ENCODE peak calls at places on chromosomes 2 and 18, in nine cellular contexts. K is brain microvascular endothelial cell, Z is pancreas, P is foreskin fibroblast, D is psoas muscle, M is body of pancreas, W is tibial nerve, H is choroid plexus epithelial cell, T is ovary. B is an unnamed sample.

GRCh38 chr2:1742680-1743395 is 1.5 kb downstream of the PXDN start:
- DNase-seq in K (peak), Z (no peak), P (peak), D (peak), M (peak), W (peak), H (peak), T (peak), B (peak)

GRCh38 chr2:46826898-46827245 is 88.7 kb downstream of the MCFD2 start:
- DNase-seq in K (no peak), Z (peak), P (no peak), D (no peak), M (no peak), W (no peak), H (no peak), T (no peak), B (no peak)

GRCh38 chr2:66587216-66587615 is 152.3 kb downstream of the MEIS1 start:
- DNase-seq in K (no peak), Z (peak), P (peak), D (peak), M (peak), W (no peak), H (peak), T (no peak), B (no peak)

GRCh38 chr2:27264753-27265535 is 2.1 kb upstream of the SLC30A3 start:
- DNase-seq in K (peak), Z (peak), P (peak), D (peak), M (peak), W (no peak), H (peak), T (peak), B (no peak)

GRCh38 chr2:227486688-227487087 is 14.7 kb downstream of the AGFG1 start:
- DNase-seq in K (no peak), Z (no peak), P (no peak), D (no peak), M (no peak), W (no peak), H (no peak), T (no peak), B (no peak)

GRCh38 chr2:176675557-176676256 is 406.5 kb downstream of the MTX2 start:
- DNase-seq in K (no peak), Z (no peak), P (no peak), D (no peak), M (no peak), W (no peak), H (no peak), T (no peak), B (no peak)

GRCh38 chr2:16311521-16312440 is 353.9 kb downstream of the CYRIA start:
- DNase-seq in K (no peak), Z (no peak), P (no peak), D (no peak), M (no peak), W (no peak), H (no peak), T (no peak), B (no peak)

GRCh38 chr18:13532406-13533075 is 193.8 kb downstream of the FAM210A start:
- DNase-seq in K (no peak), Z (no peak), P (no peak), D (no peak), M (no peak), W (no peak), H (no peak), T (no peak), B (no peak)

GRCh38 chr18:54647176-54647575 is 56.1 kb downstream of the DYNAP start:
- DNase-seq in K (peak), Z (no peak), P (peak), D (no peak), M (peak), W (no peak), H (peak), T (no peak), B (no peak)

GRCh38 chr2:98606431-98606830 is 1.9 kb downstream of the COA5 start:
- DNase-seq in K (no peak), Z (no peak), P (no peak), D (no peak), M (no peak), W (no peak), H (no peak), T (no peak), B (no peak)

GRCh38 chr2:98607741-98608117 is 583 bp downstream of the COA5 start:
- DNase-seq in K (no peak), Z (no peak), P (no peak), D (no peak), M (no peak), W (no peak), H (peak), T (no peak), B (no peak)

GRCh38 chr2:98608962-98609604 is 694 bp downstream of the UNC50 start:
- DNase-seq in K (peak), Z (peak), P (peak), D (no peak), M (no peak), W (no peak), H (peak), T (peak), B (no peak)

GRCh38 chr2:98607104-98607503 is 1.2 kb downstream of the COA5 start:
- DNase-seq in K (no peak), Z (no peak), P (no peak), D (no peak), M (no peak), W (no peak), H (no peak), T (no peak), B (no peak)

GRCh38 chr2:98608118-98608961 is at the start of the genes COA5 and UNC50:
- DNase-seq in K (peak), Z (peak), P (peak), D (peak), M (peak), W (peak), H (peak), T (peak), B (peak)
- TF ChIP-seq CTCF in K (no peak), Z (no peak), P (no peak), D (no peak), M (peak), W (peak), H (no peak), T (peak), B (peak)

GRCh38 chr2:230871361-230872150 is 6.8 kb downstream of the ITM2C start:
- DNase-seq in K (no peak), Z (no peak), P (no peak), D (no peak), M (no peak), W (no peak), H (no peak), T (no peak), B (peak)

GRCh38 chr2:230869691-230870543 is 5.2 kb downstream of the ITM2C start:
- DNase-seq in K (no peak), Z (no peak), P (no peak), D (no peak), M (no peak), W (no peak), H (no peak), T (no peak), B (no peak)

GRCh38 chr2:230868947-230869690 is 4.4 kb downstream of the ITM2C start:
- DNase-seq in K (no peak), Z (no peak), P (peak), D (no peak), M (no peak), W (no peak), H (peak), T (no peak), B (no peak)

GRCh38 chr2:230872151-230872967 is 7.6 kb downstream of the ITM2C start:
- DNase-seq in K (no peak), Z (no peak), P (no peak), D (no peak), M (no peak), W (no peak), H (no peak), T (no peak), B (no peak)

GRCh38 chr2:230870544-230871360 is 6.0 kb downstream of the ITM2C start:
- DNase-seq in K (no peak), Z (no peak), P (no peak), D (no peak), M (no peak), W (no peak), H (no peak), T (no peak), B (no peak)
- H3K4me3 ChIP-seq in K (no peak), Z (no peak), P (no peak), D (no peak), M (no peak), W (no peak), H (no peak), T (no peak), B (no peak)

GRCh38 chr2:208781166-208781565 is 374.6 kb downstream of the PTH2R start:
- DNase-seq in K (no peak), Z (no peak), P (no peak), D (no peak), M (no peak), W (no peak), H (no peak), T (no peak), B (no peak)
- TF ChIP-seq CTCF in K (no peak), Z (no peak), P (no peak), D (no peak), M (no peak), W (no peak), H (no peak), T (no peak), B (no peak)

GRCh38 chr2:74181739-74182138 is 3.1 kb upstream of the MOB1A start:
- DNase-seq in K (no peak), Z (no peak), P (peak), D (no peak), M (peak), W (no peak), H (no peak), T (no peak), B (no peak)
- H3K4me3 ChIP-seq in K (no peak), Z (no peak), P (no peak), D (no peak), M (no peak), W (no peak), H (no peak), T (no peak), B (no peak)

GRCh38 chr2:72864500-72864899 is 22.7 kb upstream of the SPR start:
- DNase-seq in K (peak), Z (no peak), P (peak), D (no peak), M (no peak), W (no peak), H (peak), T (no peak), B (no peak)

GRCh38 chr2:72863046-72863445 is 24.2 kb upstream of the SPR start:
- DNase-seq in K (no peak), Z (no peak), P (no peak), D (no peak), M (no peak), W (no peak), H (no peak), T (no peak), B (no peak)

GRCh38 chr2:72859831-72860262 is 27.4 kb upstream of the SPR start:
- DNase-seq in K (peak), Z (peak), P (peak), D (no peak), M (peak), W (no peak), H (peak), T (peak), B (no peak)

DNA sequence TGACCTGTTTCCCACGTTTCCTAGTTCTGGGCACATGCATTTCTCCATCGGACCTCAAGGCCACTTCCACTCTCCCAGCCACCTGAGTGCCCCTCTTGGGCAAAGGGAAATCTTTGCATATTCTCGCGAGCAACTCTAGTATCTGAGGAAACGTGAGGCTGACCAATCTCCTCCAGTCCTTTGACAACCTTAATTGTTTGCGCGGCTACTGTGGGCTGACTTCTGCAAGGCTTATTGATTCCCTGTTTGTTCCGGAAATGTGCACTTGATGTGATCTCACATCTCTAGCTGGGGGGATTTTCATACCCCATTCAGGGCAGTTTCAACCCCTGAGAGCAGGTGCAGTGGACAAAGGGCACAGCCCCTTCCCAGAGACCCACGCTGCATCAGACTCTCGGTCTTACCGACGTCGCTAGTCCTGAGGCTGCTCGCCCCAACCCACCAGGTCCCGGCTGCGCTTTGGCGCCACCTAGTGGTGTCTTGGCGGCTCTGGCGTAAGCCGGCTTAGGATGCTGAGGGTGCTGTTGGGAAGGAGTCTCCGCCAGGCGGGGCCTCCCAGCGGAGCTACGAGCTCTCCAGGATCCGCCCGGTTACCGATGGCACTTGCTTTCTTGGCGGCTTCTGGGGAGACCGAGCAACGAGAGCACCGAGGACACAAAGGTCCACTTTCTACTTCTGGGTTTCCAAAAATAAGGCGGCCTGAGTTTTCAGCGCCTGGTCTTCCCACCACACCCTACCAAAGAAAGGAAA is 24.8 kb upstream of the SPR start:
- DNase-seq in K (peak), Z (peak), P (peak), D (peak), M (peak), W (peak), H (peak), T (peak), B (peak)
- TF ChIP-seq CTCF in K (peak), Z (peak), P (peak), D (peak), M (peak), W (peak), H (peak), T (peak), B (peak)

DNA sequence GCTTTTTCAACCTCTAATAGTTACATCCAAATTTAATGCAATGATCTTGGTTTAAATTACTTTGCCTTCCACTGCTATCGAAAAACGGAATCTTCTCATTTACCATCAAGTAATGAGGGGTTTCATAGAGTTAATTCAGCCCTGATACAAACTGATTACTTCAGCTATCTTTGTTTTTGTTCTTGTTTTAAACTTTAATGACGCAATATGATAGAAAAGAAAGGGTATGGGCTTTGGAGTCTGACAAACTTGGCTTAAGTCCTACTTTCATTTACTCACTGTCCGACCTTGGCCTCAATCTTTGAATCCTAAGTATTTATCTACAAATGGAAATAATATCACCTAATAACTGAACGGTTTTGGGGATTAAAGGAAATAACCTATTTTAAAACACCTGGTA is 16.1 kb downstream of the ADAM17 start:
- DNase-seq in K (no peak), Z (no peak), P (peak), D (no peak), M (no peak), W (no peak), H (peak), T (no peak), B (no peak)
- H3K4me3 ChIP-seq in K (no peak), Z (no peak), P (no peak), D (no peak), M (no peak), W (no peak), H (no peak), T (no peak), B (no peak)

GRCh38 chr2:3379339-3379646 is 201 bp upstream of the TRAPPC12 start:
- DNase-seq in K (no peak), Z (no peak), P (no peak), D (no peak), M (no peak), W (no peak), H (no peak), T (no peak), B (no peak)

GRCh38 chr2:3377612-3378432 is at the start of gene EIPR1:
- DNase-seq in K (peak), Z (peak), P (peak), D (peak), M (peak), W (peak), H (peak), T (peak), B (peak)

GRCh38 chr2:3376821-3377220 is 797 bp downstream of the EIPR1 start:
- DNase-seq in K (no peak), Z (no peak), P (no peak), D (no peak), M (no peak), W (no peak), H (no peak), T (no peak), B (no peak)

GRCh38 chr2:3377279-3377611 is 373 bp downstream of the EIPR1 start:
- DNase-seq in K (peak), Z (no peak), P (peak), D (no peak), M (no peak), W (no peak), H (peak), T (no peak), B (no peak)

DNA sequence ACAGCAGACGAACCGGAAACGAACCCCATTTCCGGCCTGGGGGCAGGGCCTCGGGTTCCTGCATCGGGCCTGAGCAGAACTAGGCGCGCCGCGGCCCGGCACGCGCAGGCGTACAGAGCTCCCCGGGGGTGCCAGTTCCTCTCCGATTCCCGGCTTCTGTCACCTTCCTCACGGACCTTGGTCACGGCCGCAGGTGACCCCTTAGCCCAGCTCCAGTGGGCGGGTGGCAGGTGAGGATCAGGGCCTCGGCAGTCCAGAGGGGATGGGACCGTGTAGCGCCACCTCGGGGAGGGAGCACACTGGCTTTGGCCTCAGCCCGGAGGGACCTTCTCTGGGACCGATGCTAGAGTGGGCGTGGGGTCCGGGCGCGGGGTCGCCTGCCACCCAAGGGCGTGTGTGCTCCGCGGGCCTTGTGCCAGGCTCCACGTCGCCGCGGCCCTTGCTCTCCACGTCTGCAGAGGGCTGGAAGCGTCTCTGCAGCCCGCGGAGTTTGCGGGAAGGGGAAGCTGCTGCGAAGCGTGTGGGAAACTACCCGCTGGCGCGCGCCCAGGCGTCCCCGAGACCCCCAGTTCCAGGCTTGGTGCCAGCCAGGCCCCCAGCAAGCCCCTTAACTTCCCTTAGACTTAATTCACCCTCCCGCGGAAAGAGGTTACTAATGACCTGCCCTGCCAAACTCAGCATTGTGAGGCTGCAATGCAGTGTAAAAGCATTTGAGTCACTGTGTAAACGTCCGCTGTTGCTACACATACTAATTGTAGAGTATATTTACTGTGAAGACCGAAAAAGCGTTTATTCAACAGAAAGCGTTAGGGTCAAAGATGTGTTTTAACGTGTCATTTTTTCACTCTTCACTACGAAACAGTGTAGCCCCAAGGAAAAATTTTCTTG is at the start of gene TRAPPC12:
- DNase-seq in K (peak), Z (peak), P (peak), D (peak), M (peak), W (peak), H (peak), T (peak), B (peak)
- TF ChIP-seq CTCF in K (peak), Z (peak), P (peak), D (peak), M (peak), W (peak), H (peak), T (no peak), B (peak)

DNA sequence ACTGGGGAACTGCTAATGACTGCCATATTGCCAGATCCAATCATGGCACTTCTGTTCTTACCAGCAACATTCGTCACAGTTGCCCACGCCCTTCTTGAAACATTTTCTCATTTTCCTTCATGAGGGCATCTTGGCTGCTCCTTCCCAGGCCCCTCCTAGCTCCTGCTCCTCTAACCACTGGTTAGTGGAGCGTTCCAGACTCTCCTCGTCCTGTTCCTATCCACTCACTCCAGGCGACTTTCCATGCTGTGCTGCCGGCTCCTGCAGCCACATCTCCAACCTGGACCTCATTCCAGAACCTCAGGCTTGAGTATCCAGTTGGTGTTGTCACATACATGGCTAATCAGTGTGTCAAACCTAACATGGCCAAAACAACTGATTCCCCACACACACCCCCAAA is 1.3 kb upstream of the ADI1 start:
- DNase-seq in K (no peak), Z (no peak), P (no peak), D (no peak), M (no peak), W (no peak), H (no peak), T (no peak), B (no peak)
- H3K4me3 ChIP-seq in K (no peak), Z (no peak), P (no peak), D (peak), M (no peak), W (no peak), H (no peak), T (no peak), B (no peak)

B was measured in dorsolateral prefrontal cortex.